ENCODE peak calls at places on chromosomes 3 and 15, in seven cellular contexts. Q is heart left ventricle, E is endothelial cell of umbilical vein, C is WERI-Rb-1, V is brain microvascular endothelial cell, R is prostate gland, U is cardiac muscle cell. P is an unnamed sample.

GRCh38 chr3:117281371-117281770 is 571.8 kb downstream of the TUSC7 start:
- DNase-seq in Q (no peak), E (no peak), C (no peak), V (no peak), R (no peak), U (no peak), P (no peak)

GRCh38 chr3:154972951-154973350 is 107.2 kb upstream of the MME start:
- DNase-seq in Q (no peak), E (no peak), C (no peak), V (peak), R (no peak), U (no peak), P (no peak)

GRCh38 chr15:96325579-96326331 is 4.7 kb upstream of the NR2F2 start:
- DNase-seq in Q (no peak), E (peak), C (no peak), V (peak), R (no peak), U (no peak), P (no peak)

GRCh38 chr15:80003934-80004472 is 33.0 kb upstream of the BCL2A1 start:
- DNase-seq in Q (no peak), E (no peak), C (no peak), V (no peak), R (no peak), U (no peak), P (no peak)

GRCh38 chr15:81809543-81809942 is 236.3 kb downstream of the MEX3B start:
- DNase-seq in Q (peak), E (peak), C (peak), V (peak), R (no peak), U (peak), P (no peak)

GRCh38 chr3:8776406-8776805 is 7.0 kb upstream of the OXTR start:
- DNase-seq in Q (no peak), E (no peak), C (no peak), V (peak), R (no peak), U (no peak), P (no peak)

GRCh38 chr15:61921093-61921492 is 139.2 kb downstream of the VPS13C start:
- DNase-seq in Q (no peak), E (no peak), C (no peak), V (no peak), R (no peak), U (no peak), P (no peak)

GRCh38 chr3:115652738-115653137 is 29.4 kb downstream of the GAP43 start:
- DNase-seq in Q (no peak), E (no peak), C (no peak), V (no peak), R (no peak), U (no peak), P (no peak)

GRCh38 chr3:147046916-147047315 is 359.4 kb downstream of the ZIC4 start:
- DNase-seq in Q (no peak), E (no peak), C (no peak), V (no peak), R (no peak), U (no peak), P (no peak)

GRCh38 chr15:65782096-65782495 is 10.0 kb downstream of the DENND4A start:
- DNase-seq in Q (no peak), E (no peak), C (no peak), V (no peak), R (no peak), U (no peak), P (no peak)

GRCh38 chr3:100006570-100007271 is 107.6 kb downstream of the FILIP1L start:
- DNase-seq in Q (no peak), E (peak), C (no peak), V (peak), R (no peak), U (no peak), P (no peak)

DNA sequence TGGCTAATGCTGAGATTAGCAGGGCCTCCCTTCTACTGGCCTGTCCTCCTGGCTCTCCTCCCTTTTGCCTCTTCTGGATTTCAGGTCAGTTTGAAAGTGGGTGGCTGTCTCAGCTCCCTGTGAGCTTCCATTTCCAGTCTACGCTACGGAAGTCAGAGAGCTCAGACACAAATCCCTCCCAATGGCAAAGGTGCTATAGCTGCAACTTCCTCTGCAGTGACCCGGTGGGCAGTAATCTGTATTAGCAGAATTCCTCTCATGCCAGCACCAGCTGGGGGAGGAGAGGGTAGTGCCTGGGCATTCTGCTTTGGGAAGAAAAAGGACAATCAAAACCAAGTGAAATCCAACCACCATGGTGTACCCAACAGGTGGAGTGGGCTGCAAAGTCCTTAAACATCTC is 171.4 kb downstream of the STT3B start:
- DNase-seq in Q (no peak), E (no peak), C (no peak), V (no peak), R (no peak), U (no peak), P (no peak)
- H3K27ac ChIP-seq in Q (no peak), E (peak), C (no peak), V (no peak), R (no peak), U (no peak), P (peak)

DNA sequence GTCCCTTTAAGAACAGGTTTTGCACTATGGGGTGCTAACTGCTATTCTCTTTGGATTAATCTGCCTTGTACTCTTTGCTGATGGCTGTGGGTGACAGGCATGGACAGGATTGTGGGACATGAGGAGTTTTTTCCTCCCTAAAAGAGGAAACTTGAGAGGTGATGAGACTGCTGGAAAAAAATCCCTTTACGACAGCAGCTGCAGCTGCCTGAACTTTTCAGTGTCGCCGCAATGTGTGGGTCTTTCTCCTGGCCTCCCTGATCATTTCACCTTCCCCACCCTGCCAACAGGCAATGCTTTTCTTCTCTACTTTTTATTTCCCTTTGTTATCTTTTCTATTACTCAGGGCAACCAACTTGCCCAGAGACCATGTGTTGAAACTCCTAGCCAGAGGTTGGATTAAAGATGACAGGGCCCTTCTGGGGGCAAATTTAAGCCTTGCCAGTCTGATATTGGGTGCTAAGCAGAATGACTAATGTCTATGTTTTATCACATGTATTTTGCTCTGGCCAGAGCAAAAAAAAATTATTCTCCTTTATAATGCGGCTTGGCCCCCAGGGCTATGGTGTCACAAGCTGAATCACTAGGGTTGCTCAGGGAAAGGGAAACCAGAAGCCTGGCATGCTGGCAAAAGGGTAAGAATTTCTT is 51.4 kb upstream of the CFAP20DC start:
- DNase-seq in Q (no peak), E (no peak), C (no peak), V (no peak), R (no peak), U (no peak), P (no peak)
- H3K27ac ChIP-seq in Q (no peak), E (no peak), C (no peak), V (no peak), R (no peak), U (no peak), P (no peak)

DNA sequence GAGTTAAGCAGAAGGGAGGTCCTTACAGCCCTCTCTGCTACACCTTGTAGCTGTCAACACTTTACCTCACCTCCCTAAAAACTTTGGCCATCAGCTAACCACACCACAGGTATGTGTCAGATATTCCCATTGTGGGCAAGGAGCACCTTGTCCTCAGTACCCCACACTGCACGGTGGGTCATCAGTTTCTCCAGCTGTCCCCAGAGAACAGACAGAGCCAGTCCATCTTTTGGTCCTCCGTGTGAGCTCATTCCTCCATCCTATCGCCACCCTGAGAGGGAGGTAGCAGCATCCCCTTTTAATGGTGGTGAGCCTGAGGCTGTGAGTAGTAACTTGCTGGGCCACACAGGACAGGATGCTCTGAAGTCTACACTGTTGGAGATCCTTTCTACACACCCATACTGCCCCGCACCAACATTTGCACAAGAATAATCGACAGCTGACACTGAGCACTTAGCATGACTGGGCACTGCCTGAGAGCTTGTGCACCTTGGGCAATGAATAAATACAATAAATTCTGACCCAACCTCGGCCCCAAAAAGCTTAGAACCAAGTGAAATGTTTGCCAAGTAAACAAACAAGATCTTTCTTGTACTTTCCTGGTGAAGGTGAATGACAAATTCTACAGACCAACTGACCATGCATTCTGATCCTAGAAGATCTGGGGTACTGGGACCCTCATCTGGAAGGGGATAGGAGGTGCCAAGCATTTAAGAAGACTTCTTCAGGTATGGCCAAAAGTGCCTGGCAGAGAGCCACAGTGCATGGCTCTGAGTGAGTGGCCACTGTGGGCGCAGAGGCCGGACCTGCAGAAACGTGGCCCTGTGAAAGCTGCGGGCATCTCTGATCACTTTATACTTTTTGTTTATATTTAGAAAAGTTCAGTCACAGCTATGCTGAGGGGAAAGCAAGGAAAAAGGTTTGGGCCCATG is 6.9 kb downstream of the CHCHD4 start:
- DNase-seq in Q (no peak), E (no peak), C (no peak), V (no peak), R (no peak), U (no peak), P (no peak)
- H3K27ac ChIP-seq in Q (no peak), E (no peak), C (no peak), V (no peak), R (peak), U (no peak), P (no peak)

GRCh38 chr3:47036145-47036544 is 56.7 kb downstream of the NBEAL2 start:
- DNase-seq in Q (no peak), E (no peak), C (no peak), V (no peak), R (no peak), U (no peak), P (no peak)
- H3K27ac ChIP-seq in Q (no peak), E (no peak), C (no peak), V (no peak), R (no peak), U (no peak), P (peak)

GRCh38 chr3:112773864-112774263 is 72.8 kb downstream of the CD200R1L start:
- DNase-seq in Q (no peak), E (no peak), C (no peak), V (no peak), R (no peak), U (no peak), P (peak)
- H3K27ac ChIP-seq in Q (no peak), E (no peak), C (no peak), V (peak), R (no peak), U (no peak), P (no peak)

GRCh38 chr3:4062621-4063020 is 240.5 kb upstream of the SETMAR start:
- DNase-seq in Q (no peak), E (no peak), C (no peak), V (no peak), R (no peak), U (no peak), P (no peak)

GRCh38 chr3:4060064-4060463 is 243.1 kb upstream of the SETMAR start:
- DNase-seq in Q (no peak), E (no peak), C (no peak), V (no peak), R (no peak), U (peak), P (no peak)

GRCh38 chr3:4061201-4061600 is 242.0 kb upstream of the SETMAR start:
- DNase-seq in Q (no peak), E (no peak), C (no peak), V (no peak), R (no peak), U (no peak), P (no peak)

GRCh38 chr3:4060608-4061007 is 242.6 kb upstream of the SETMAR start:
- DNase-seq in Q (no peak), E (no peak), C (no peak), V (no peak), R (no peak), U (no peak), P (no peak)

GRCh38 chr3:4061854-4062360 is 241.3 kb upstream of the SETMAR start:
- DNase-seq in Q (no peak), E (no peak), C (no peak), V (no peak), R (no peak), U (no peak), P (no peak)
- H3K27ac ChIP-seq in Q (no peak), E (no peak), C (no peak), V (no peak), R (no peak), U (no peak), P (no peak)

P was measured in stomach.